ENCODE peak calls at places on chromosomes 16 and 17, in ten cellular contexts. J, W, Z, E, Q, U, D, X, M and H are unnamed samples.

GRCh38 chr17:34764716-34765115 is 185.3 kb downstream of the TMEM132E start:
- DNase-seq in Z (no peak), U (no peak), M (no peak), W (no peak), X (peak; percentile 40), D (no peak), Q (no peak), E (no peak), J (no peak), H (no peak)

GRCh38 chr17:82387577-82388106 is 16.1 kb downstream of the UTS2R start:
- DNase-seq in J (no peak), W (no peak), Z (no peak), E (no peak), D (no peak), X (no peak), Q (no peak), U (no peak), M (no peak), H (no peak)

GRCh38 chr17:77693776-77694175 is 264.7 kb upstream of the TNRC6C start:
- DNase-seq in Z (no peak), Q (no peak), X (peak; percentile 47), W (no peak), J (no peak), U (no peak), M (no peak), D (no peak), E (no peak), H (no peak)

GRCh38 chr17:27078296-27078695 is 215.6 kb upstream of the WSB1 start:
- DNase-seq in Z (no peak), W (no peak), X (no peak), D (no peak), Q (no peak), E (no peak), J (no peak), M (no peak), U (no peak), H (no peak)

GRCh38 chr17:67606471-67606870 is 111.3 kb upstream of the NOL11 start:
- DNase-seq in J (no peak), X (no peak), U (peak; percentile 38), Q (peak; percentile 61), E (no peak), M (peak; percentile 32), D (peak; percentile 84), W (no peak), Z (peak; percentile 45), H (no peak)

GRCh38 chr17:2962236-2962635 is 101.2 kb downstream of the OR1D5 start:
- DNase-seq in Q (no peak), J (no peak), D (no peak), Z (no peak), X (no peak), E (no peak), M (no peak), U (no peak), W (no peak), H (no peak)

GRCh38 chr17:40373324-40373723 is 8.8 kb upstream of the GJD3 start:
- DNase-seq in W (peak; percentile 73), D (no peak), M (no peak), X (no peak), J (no peak), Q (no peak), E (peak; percentile 91), Z (no peak), U (no peak), H (no peak)

GRCh38 chr17:59062509-59062908 is 44.2 kb downstream of the TRIM37 start:
- DNase-seq in X (no peak), D (no peak), Z (no peak), U (no peak), W (no peak), J (no peak), Q (no peak), M (no peak), E (no peak), H (no peak)

GRCh38 chr17:79422236-79422635 is 188.6 kb downstream of the RBFOX3 start:
- DNase-seq in Q (no peak), D (no peak), Z (no peak), E (no peak), U (no peak), M (no peak), J (no peak), X (no peak), W (no peak), H (no peak)

GRCh38 chr17:17669081-17669850 is 12.0 kb upstream of the RAI1 start:
- DNase-seq in M (no peak), X (no peak), Q (no peak), U (no peak), W (no peak), J (no peak), E (no peak), D (no peak), Z (no peak), H (no peak)

GRCh38 chr16:84497418-84497817 is 7.0 kb downstream of the MEAK7 start:
- DNase-seq in U (no peak), M (no peak), J (no peak), E (no peak), Q (no peak), D (no peak), W (no peak), X (peak; percentile 49), Z (no peak), H (no peak)

GRCh38 chr17:27529230-27529796 is 73.1 kb downstream of the KSR1 start:
- DNase-seq in D (peak; percentile 33), X (no peak), J (no peak), W (no peak), E (peak; percentile 44), M (no peak), Q (peak; percentile 59), U (no peak), Z (no peak), H (no peak)

GRCh38 chr17:6660765-6661463 is 9.4 kb downstream of the C17orf100 start:
- DNase-seq in E (no peak), D (no peak), U (no peak), X (no peak), W (no peak), M (no peak), Z (no peak), Q (no peak), J (no peak), H (no peak)

GRCh38 chr16:19748389-19749110 is 30.5 kb downstream of the IQCK start:
- DNase-seq in D (peak; percentile 12), J (no peak), Z (peak; percentile 14), Q (peak; percentile 44), X (no peak), E (peak; percentile 60), W (no peak), M (no peak), U (no peak), H (no peak)

GRCh38 chr17:49357516-49357915 is 4.5 kb downstream of the ZNF652 start:
- DNase-seq in E (no peak), W (no peak), Q (no peak), J (no peak), U (no peak), Z (no peak), D (no peak), X (no peak), M (no peak), H (no peak)

GRCh38 chr17:17008998-17009397 is 33.3 kb upstream of the MPRIP start:
- DNase-seq in J (no peak), D (no peak), Z (no peak), X (no peak), E (no peak), U (no peak), M (no peak), W (no peak), Q (no peak), H (no peak)

GRCh38 chr17:48729335-48730239 is 1.0 kb upstream of the HOXB13 start:
- DNase-seq in D (no peak), E (no peak), Z (peak; percentile 61), X (no peak), M (no peak), Q (peak; percentile 67), W (no peak), J (no peak), U (peak; percentile 59), H (no peak)

GRCh38 chr17:4986951-4987766 is at the start of gene CAMTA2:
- DNase-seq in M (peak; percentile 94), Z (peak; percentile 55), Q (peak; percentile 83), E (peak; percentile 36), J (no peak), X (peak; percentile 94), W (peak; percentile 50), U (peak; percentile 94), D (peak; percentile 83), H (no peak)

GRCh38 chr17:46911311-46911710 is 11.6 kb upstream of the GOSR2 start:
- DNase-seq in J (no peak), M (no peak), U (no peak), Z (no peak), W (no peak), D (no peak), X (no peak), E (no peak), Q (no peak), H (no peak)

GRCh38 chr16:89052824-89053724 is 40.6 kb upstream of the ACSF3 start:
- DNase-seq in J (no peak), Q (peak; percentile 79), Z (peak; percentile 82), W (peak; percentile 62), E (no peak), D (no peak), M (peak; percentile 12), U (peak; percentile 68), X (no peak), H (no peak)
- TF ChIP-seq CTCF in J (no peak), Q (no peak), Z (peak; percentile 49), W (no peak), E (no peak), D (no peak), M (no peak), U (no peak), X (no peak), H (no peak)

DNA sequence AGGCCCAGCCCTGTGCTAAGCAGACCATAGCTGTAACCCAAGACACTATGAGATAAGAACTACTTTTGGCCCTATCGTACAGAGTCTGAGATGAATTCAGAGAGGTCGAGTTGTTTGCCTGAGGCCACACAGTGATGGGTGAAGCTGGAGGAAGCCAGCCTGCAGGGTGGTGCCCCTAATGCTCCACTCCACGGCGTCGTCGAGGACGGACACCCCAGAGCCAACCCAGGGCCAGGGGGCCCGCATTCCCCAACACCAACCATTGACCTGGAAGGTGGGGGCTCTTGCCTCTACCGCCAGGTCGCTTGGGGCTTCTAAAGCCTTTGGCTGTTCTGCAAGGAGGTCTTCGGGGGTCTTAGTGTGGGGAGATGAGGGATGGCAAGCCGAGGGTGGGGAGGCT is 84.1 kb downstream of the IRF8 start:
- DNase-seq in X (no peak), Q (no peak), J (no peak), D (no peak), U (no peak), M (no peak), Z (no peak), W (no peak), E (no peak), H (no peak)
- H3K4me3 ChIP-seq in X (no peak overlapping the region), Q (no peak overlapping the region), J (no peak overlapping the region), D (no peak overlapping the region), U (no peak overlapping the region), M (no peak overlapping the region), Z (no peak overlapping the region), W (no peak overlapping the region), E (no peak overlapping the region), H (no peak overlapping the region)

GRCh38 chr16:75580-76501 is 2.2 kb upstream of the MPG start:
- DNase-seq in W (no peak), Q (peak; percentile 75), U (peak; percentile 63), D (peak; percentile 41), X (peak; percentile 92), E (peak; percentile 22), M (peak; percentile 84), Z (no peak), J (no peak), H (peak; percentile 59)
- TF ChIP-seq CTCF in W (no peak), Q (peak; percentile 42), U (no peak), D (peak; percentile 22), X (no peak), E (no peak), M (no peak), Z (no peak), J (peak; percentile 33), H (peak; percentile 48)

GRCh38 chr16:49663081-49664057 is 192.5 kb downstream of the ZNF423 start:
- DNase-seq in Z (no peak), Q (no peak), J (no peak), E (no peak), W (no peak), D (no peak), U (peak; percentile 34), M (peak; percentile 50), X (no peak), H (peak; percentile 16)
- H3K4me3 ChIP-seq in Z (no peak overlapping the region), Q (no peak overlapping the region), J (no peak overlapping the region), E (no peak overlapping the region), W (no peak overlapping the region), D (no peak overlapping the region), U (no peak overlapping the region), M (peak overlapping the region; percentile 47), X (peak overlapping the region; percentile 44), H (no peak overlapping the region)